ENCODE peak calls at places on chromosomes 4 and X, in seven cellular contexts. One of them, this sample, is unnamed.

GRCh38 chr4:105859233-105859632 is 36.0 kb upstream of the NPNT start:
- DNase-seq in A549: peak
- DNase-seq in WTC11: no peak
- DNase-seq in HCT116: peak
- DNase-seq in H1: no peak
- DNase-seq in endothelial cell of umbilical vein: peak
- DNase-seq in HepG2: peak
- DNase-seq in this sample: no peak

GRCh38 chrX:148161661-148162060 is 180.5 kb downstream of the FMR1NB start:
- DNase-seq in A549: no peak
- DNase-seq in WTC11: no peak
- DNase-seq in HCT116: no peak
- DNase-seq in H1: no peak
- DNase-seq in endothelial cell of umbilical vein: no peak
- DNase-seq in HepG2: no peak
- DNase-seq in this sample: no peak

GRCh38 chr4:44232262-44232661 is 216.3 kb downstream of the KCTD8 start:
- DNase-seq in A549: no peak
- DNase-seq in WTC11: no peak
- DNase-seq in HCT116: no peak
- DNase-seq in H1: no peak
- DNase-seq in endothelial cell of umbilical vein: no peak
- DNase-seq in HepG2: no peak
- DNase-seq in this sample: no peak

GRCh38 chrX:94288972-94289371 is 615.0 kb downstream of the FAM133A start:
- DNase-seq in A549: no peak
- DNase-seq in WTC11: no peak
- DNase-seq in HCT116: no peak
- DNase-seq in H1: no peak
- DNase-seq in endothelial cell of umbilical vein: no peak
- DNase-seq in HepG2: no peak
- DNase-seq in this sample: no peak

GRCh38 chrX:40094900-40095587 is 2.7 kb downstream of the BCOR start:
- DNase-seq in A549: no peak
- DNase-seq in WTC11: no peak
- DNase-seq in HCT116: no peak
- DNase-seq in H1: no peak
- DNase-seq in endothelial cell of umbilical vein: peak
- DNase-seq in HepG2: no peak
- DNase-seq in this sample: no peak

GRCh38 chr4:30719363-30720020 is 677 bp upstream of the PCDH7 start:
- DNase-seq in A549: peak
- DNase-seq in WTC11: peak
- DNase-seq in HCT116: no peak
- DNase-seq in H1: peak
- DNase-seq in endothelial cell of umbilical vein: peak
- DNase-seq in HepG2: no peak
- DNase-seq in this sample: peak

GRCh38 chr4:145216532-145216931 is 36.1 kb upstream of the OTUD4 start:
- DNase-seq in A549: peak
- DNase-seq in WTC11: no peak
- DNase-seq in HCT116: peak
- DNase-seq in H1: no peak
- DNase-seq in endothelial cell of umbilical vein: peak
- DNase-seq in HepG2: no peak
- DNase-seq in this sample: peak

GRCh38 chr4:172654482-172654881 is 514.1 kb upstream of the GALNT7 start:
- DNase-seq in A549: no peak
- DNase-seq in WTC11: no peak
- DNase-seq in HCT116: no peak
- DNase-seq in H1: no peak
- DNase-seq in endothelial cell of umbilical vein: no peak
- DNase-seq in HepG2: no peak
- DNase-seq in this sample: no peak

GRCh38 chr4:6474705-6475457 is 2.5 kb upstream of the PPP2R2C start:
- DNase-seq in A549: no peak
- DNase-seq in WTC11: no peak
- DNase-seq in HCT116: no peak
- DNase-seq in H1: peak
- DNase-seq in endothelial cell of umbilical vein: no peak
- DNase-seq in HepG2: no peak
- DNase-seq in this sample: no peak

GRCh38 chrX:40155617-40156471 is 58.1 kb upstream of the BCOR start:
- DNase-seq in A549: peak
- DNase-seq in WTC11: no peak
- DNase-seq in HCT116: no peak
- DNase-seq in H1: peak
- DNase-seq in endothelial cell of umbilical vein: no peak
- DNase-seq in HepG2: no peak
- DNase-seq in this sample: no peak

GRCh38 chrX:151713859-151714258 is 2.0 kb upstream of the FATE1 start:
- DNase-seq in A549: peak
- DNase-seq in WTC11: peak
- DNase-seq in HCT116: peak
- DNase-seq in H1: peak
- DNase-seq in endothelial cell of umbilical vein: no peak
- DNase-seq in HepG2: peak
- DNase-seq in this sample: peak

DNA sequence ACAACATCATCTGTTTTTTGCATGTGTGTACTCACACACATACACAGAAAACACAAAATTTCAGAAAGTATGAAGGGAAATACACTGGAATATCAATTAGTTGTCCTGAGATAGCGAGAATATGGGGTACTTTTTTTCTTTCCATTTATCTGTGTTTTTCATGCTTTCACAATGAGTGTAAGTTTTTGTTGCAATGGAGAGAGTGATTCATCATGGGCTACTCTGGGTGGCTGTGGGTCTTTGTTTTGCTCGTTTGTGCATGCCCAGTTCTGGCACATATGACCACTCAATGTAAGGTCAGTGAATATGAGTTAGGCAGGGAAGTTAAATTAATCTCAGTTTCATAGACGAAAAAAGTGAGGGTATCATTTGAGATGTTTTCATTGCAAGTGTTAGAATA is 26.9 kb downstream of the XK start:
- DNase-seq in A549: no peak
- DNase-seq in WTC11: no peak
- DNase-seq in HCT116: no peak
- DNase-seq in H1: no peak
- DNase-seq in endothelial cell of umbilical vein: no peak
- DNase-seq in HepG2: no peak
- DNase-seq in this sample: no peak
- TF ChIP-seq MAX in A549: no peak
- TF ChIP-seq MAX in WTC11: no peak
- TF ChIP-seq MAX in HCT116: no peak
- TF ChIP-seq MAX in H1: no peak
- TF ChIP-seq MAX in endothelial cell of umbilical vein: no peak
- TF ChIP-seq MAX in HepG2: no peak
- TF ChIP-seq MAX in this sample: no peak

GRCh38 chrX:109733658-109734022 is 583 bp upstream of the ACSL4 start:
- DNase-seq in A549: no peak
- DNase-seq in WTC11: no peak
- DNase-seq in HCT116: no peak
- DNase-seq in H1: no peak
- DNase-seq in endothelial cell of umbilical vein: no peak
- DNase-seq in HepG2: no peak
- DNase-seq in this sample: no peak
- TF ChIP-seq MAX in A549: no peak
- TF ChIP-seq MAX in WTC11: no peak
- TF ChIP-seq MAX in HCT116: no peak
- TF ChIP-seq MAX in H1: no peak
- TF ChIP-seq MAX in endothelial cell of umbilical vein: no peak
- TF ChIP-seq MAX in HepG2: no peak
- TF ChIP-seq MAX in this sample: no peak

DNA sequence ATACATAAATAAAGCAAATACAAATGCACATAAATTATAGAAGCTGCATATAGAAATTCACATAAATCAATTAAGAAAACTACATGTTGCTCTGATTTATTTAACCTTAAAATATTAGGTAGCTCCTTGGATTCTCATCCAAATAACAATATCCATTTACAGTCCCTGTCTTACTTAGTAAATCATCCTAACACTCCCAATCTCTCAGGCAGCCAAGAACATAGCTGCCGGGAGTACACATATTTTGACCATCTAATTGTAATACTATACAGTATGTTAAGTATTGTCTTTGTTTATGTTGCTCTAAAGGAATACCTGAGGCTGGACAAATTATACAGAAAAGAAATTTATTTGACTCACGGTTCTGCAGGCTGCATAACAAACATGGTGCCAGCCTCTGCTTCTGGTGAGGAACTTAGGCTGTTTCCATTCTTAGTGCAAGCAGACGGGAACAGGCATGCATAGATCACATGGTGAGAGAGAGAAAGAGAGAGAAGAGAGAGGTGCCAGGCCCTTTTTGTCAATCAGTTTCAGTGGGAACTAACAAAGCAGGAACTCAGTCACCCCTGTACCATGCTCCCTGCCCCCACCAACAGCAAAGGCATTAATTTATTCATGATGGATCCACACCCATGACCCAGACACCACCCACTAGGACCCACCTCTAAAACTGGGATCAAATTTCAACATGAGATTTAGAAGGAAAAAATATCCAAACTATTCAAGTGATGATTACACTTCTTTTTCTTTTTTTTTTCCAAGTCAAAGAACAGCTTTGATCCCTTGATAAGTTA is 614.8 kb upstream of the TECRL start:
- DNase-seq in A549: no peak
- DNase-seq in WTC11: no peak
- DNase-seq in HCT116: no peak
- DNase-seq in H1: no peak
- DNase-seq in endothelial cell of umbilical vein: no peak
- DNase-seq in HepG2: no peak
- DNase-seq in this sample: no peak
- TF ChIP-seq MAX in A549: no peak
- TF ChIP-seq MAX in WTC11: no peak
- TF ChIP-seq MAX in HCT116: no peak
- TF ChIP-seq MAX in H1: no peak
- TF ChIP-seq MAX in endothelial cell of umbilical vein: no peak
- TF ChIP-seq MAX in HepG2: no peak
- TF ChIP-seq MAX in this sample: no peak

GRCh38 chr4:4577359-4577875 is 35.6 kb upstream of the STX18 start:
- DNase-seq in A549: no peak
- DNase-seq in WTC11: no peak
- DNase-seq in HCT116: no peak
- DNase-seq in H1: no peak
- DNase-seq in endothelial cell of umbilical vein: no peak
- DNase-seq in HepG2: no peak
- DNase-seq in this sample: no peak

GRCh38 chr4:4572821-4573220 is 31.0 kb upstream of the STX18 start:
- DNase-seq in A549: no peak
- DNase-seq in WTC11: no peak
- DNase-seq in HCT116: no peak
- DNase-seq in H1: no peak
- DNase-seq in endothelial cell of umbilical vein: no peak
- DNase-seq in HepG2: no peak
- DNase-seq in this sample: no peak

GRCh38 chr4:4575284-4576211 is 33.7 kb upstream of the STX18 start:
- DNase-seq in A549: peak
- DNase-seq in WTC11: peak
- DNase-seq in HCT116: peak
- DNase-seq in H1: peak
- DNase-seq in endothelial cell of umbilical vein: peak
- DNase-seq in HepG2: no peak
- DNase-seq in this sample: no peak

GRCh38 chr4:4574052-4574451 is 32.2 kb upstream of the STX18 start:
- DNase-seq in A549: no peak
- DNase-seq in WTC11: no peak
- DNase-seq in HCT116: no peak
- DNase-seq in H1: no peak
- DNase-seq in endothelial cell of umbilical vein: no peak
- DNase-seq in HepG2: no peak
- DNase-seq in this sample: no peak

DNA sequence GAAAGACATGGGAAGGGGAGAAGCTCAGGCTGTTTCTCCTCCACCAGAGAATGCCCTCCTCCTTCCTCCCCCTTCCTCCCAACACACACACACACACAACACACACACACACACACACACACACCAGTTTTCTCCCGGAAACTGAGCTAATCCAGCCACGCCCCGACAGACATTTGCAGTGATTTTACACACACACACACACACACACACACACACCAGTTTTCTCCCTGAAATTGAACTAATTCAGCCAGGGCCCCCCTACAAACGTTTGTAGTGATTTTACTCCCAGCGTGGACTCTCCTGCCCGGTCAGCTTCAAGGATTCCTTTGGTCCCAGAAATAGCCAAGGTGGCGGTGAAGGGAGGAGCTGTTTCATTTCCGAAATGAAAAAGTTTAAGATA is 32.9 kb upstream of the STX18 start:
- DNase-seq in A549: peak
- DNase-seq in WTC11: no peak
- DNase-seq in HCT116: peak
- DNase-seq in H1: peak
- DNase-seq in endothelial cell of umbilical vein: peak
- DNase-seq in HepG2: no peak
- DNase-seq in this sample: no peak
- TF ChIP-seq MAX in A549: no peak
- TF ChIP-seq MAX in WTC11: no peak
- TF ChIP-seq MAX in HCT116: no peak
- TF ChIP-seq MAX in H1: no peak
- TF ChIP-seq MAX in endothelial cell of umbilical vein: no peak
- TF ChIP-seq MAX in HepG2: no peak
- TF ChIP-seq MAX in this sample: no peak

GRCh38 chr4:177380730-177381287 is 61.4 kb downstream of the AGA start:
- DNase-seq in A549: peak
- DNase-seq in WTC11: peak
- DNase-seq in HCT116: no peak
- DNase-seq in H1: peak
- DNase-seq in endothelial cell of umbilical vein: no peak
- DNase-seq in HepG2: peak
- DNase-seq in this sample: peak
- TF ChIP-seq MAX in A549: no peak
- TF ChIP-seq MAX in WTC11: peak
- TF ChIP-seq MAX in HCT116: no peak
- TF ChIP-seq MAX in H1: peak
- TF ChIP-seq MAX in endothelial cell of umbilical vein: no peak
- TF ChIP-seq MAX in HepG2: peak
- TF ChIP-seq MAX in this sample: no peak

This sample was measured in NB4.